ENCODE peak calls at places on chromosomes 6 and 20, in seven cellular contexts. M is IMR-90, L is AG04449, B is foreskin fibroblast, D is PC-9, Z is A549, W is body of pancreas. V is an unnamed sample.

GRCh38 chr6:135129139-135129867 is 51.8 kb upstream of the MYB start:
- DNase-seq in W (no peak), D (no peak), L (no peak), Z (no peak), M (no peak), B (no peak), V (no peak)

GRCh38 chr6:157668690-157669089 is 154.4 kb upstream of the SNX9 start:
- DNase-seq in D (no peak), W (no peak), M (no peak), L (no peak), Z (no peak), B (no peak), V (no peak)

GRCh38 chr6:22149501-22150490 is 147.0 kb downstream of the PRL start:
- DNase-seq in Z (no peak), L (no peak), M (peak; percentile 78), W (no peak), B (no peak), D (no peak), V (no peak)

GRCh38 chr6:48068326-48069191 is 42.4 kb downstream of the PTCHD4 start:
- DNase-seq in Z (peak; percentile 2), B (peak; percentile 67), M (no peak), D (no peak), W (peak; percentile 9), L (no peak), V (no peak)

GRCh38 chr6:157760589-157761330 is 62.3 kb upstream of the SNX9 start:
- DNase-seq in W (no peak), L (peak; percentile 64), M (peak; percentile 90), D (peak; percentile 22), B (peak; percentile 88), Z (no peak), V (peak; percentile 88)

GRCh38 chr6:131955876-131956275 is 4.7 kb upstream of the CCN2 start:
- DNase-seq in L (no peak), W (no peak), M (no peak), Z (no peak), D (no peak), B (no peak), V (no peak)

GRCh38 chr6:155832596-155832995 is 377.0 kb upstream of the NOX3 start:
- DNase-seq in Z (no peak), B (peak; percentile 71), L (peak; percentile 23), W (no peak), D (no peak), M (peak; percentile 90), V (no peak)

GRCh38 chr6:14108571-14109410 is 8.8 kb upstream of the CD83 start:
- DNase-seq in D (no peak), M (no peak), L (no peak), B (no peak), W (no peak), Z (no peak), V (no peak)

GRCh38 chr6:68313911-68314310 is 321.2 kb upstream of the ADGRB3 start:
- DNase-seq in B (peak; percentile 66), D (no peak), M (no peak), W (no peak), Z (no peak), L (no peak), V (no peak)

GRCh38 chr20:47802226-47802920 is 17.1 kb upstream of the SULF2 start:
- DNase-seq in W (no peak), M (no peak), Z (no peak), D (no peak), L (no peak), B (no peak), V (no peak)

GRCh38 chr6:43771210-43771857 is 1.3 kb downstream of the VEGFA start:
- DNase-seq in B (peak; percentile 81), D (peak; percentile 55), M (peak; percentile 45), Z (no peak), W (peak; percentile 80), L (no peak), V (no peak)

GRCh38 chr6:72250664-72251063 is 364.3 kb downstream of the RIMS1 start:
- DNase-seq in M (peak; percentile 31), D (no peak), L (no peak), W (no peak), Z (no peak), B (peak; percentile 17), V (no peak)

GRCh38 chr20:38337561-38338140 is 8.6 kb upstream of the LBP start:
- DNase-seq in M (no peak), Z (peak; percentile 58), L (no peak), D (peak; percentile 60), B (peak; percentile 17), W (no peak), V (no peak)

GRCh38 chr6:30763618-30764489 is 19.5 kb upstream of the IER3 start:
- DNase-seq in W (peak; percentile 65), Z (no peak), B (peak; percentile 39), M (peak; percentile 54), L (no peak), D (no peak), V (no peak)

GRCh38 chr6:66900081-66900770 is 1193.2 kb upstream of the EYS start:
- DNase-seq in W (no peak), Z (no peak), L (no peak), B (peak; percentile 30), D (no peak), M (no peak), V (no peak)

GRCh38 chr20:63369724-63370622 is 8.8 kb upstream of the CHRNA4 start:
- DNase-seq in Z (no peak), L (no peak), B (no peak), D (no peak), M (no peak), W (no peak), V (no peak)

GRCh38 chr6:139472341-139473038 is 98.0 kb upstream of the CITED2 start:
- DNase-seq in M (peak; percentile 44), B (peak; percentile 41), L (no peak), W (no peak), D (no peak), Z (no peak), V (no peak)

GRCh38 chr6:155509743-155510475 is 54.3 kb upstream of the NOX3 start:
- DNase-seq in Z (no peak), D (no peak), B (no peak), L (no peak), M (no peak), W (no peak), V (no peak)

GRCh38 chr6:143516700-143517446 is 5.4 kb upstream of the FUCA2 start:
- DNase-seq in L (no peak), M (no peak), Z (no peak), D (no peak), W (no peak), B (no peak), V (no peak)

GRCh38 chr6:125611573-125612399 is 137.6 kb upstream of the HEY2 start:
- DNase-seq in L (no peak), D (peak; percentile 15), Z (no peak), M (no peak), B (peak; percentile 11), W (peak; percentile 35), V (no peak)

GRCh38 chr6:38107073-38107472 is 287.5 kb downstream of the ZFAND3 start:
- DNase-seq in B (no peak), W (no peak), L (no peak), Z (no peak), M (no peak), D (no peak), V (no peak)

GRCh38 chr6:92942549-92942948 is 476.8 kb downstream of the EPHA7 start:
- DNase-seq in W (no peak), M (no peak), Z (no peak), D (peak; percentile 11), B (no peak), L (no peak), V (no peak)

GRCh38 chr20:11001767-11002540 is 328.2 kb upstream of the JAG1 start:
- DNase-seq in B (peak; percentile 66), W (no peak), D (peak; percentile 79), M (peak; percentile 56), L (no peak), Z (peak; percentile 91), V (no peak)

GRCh38 chr6:157669747-157670216 is 153.3 kb upstream of the SNX9 start:
- DNase-seq in W (peak; percentile 50), Z (peak; percentile 38), M (peak; percentile 71), L (peak; percentile 38), B (peak; percentile 92), D (no peak), V (peak; percentile 66)

GRCh38 chr6:89079611-89080213 is 839 bp upstream of the PNRC1 start:
- DNase-seq in M (peak; percentile 74), W (peak; percentile 52), L (no peak), B (peak; percentile 77), D (peak; percentile 18), Z (no peak), V (peak; percentile 29)

GRCh38 chr6:161168281-161168891 is 105.5 kb downstream of the AGPAT4 start:
- DNase-seq in B (peak; percentile 98), L (peak; percentile 89), D (no peak), Z (peak; percentile 6), M (peak; percentile 99), W (no peak), V (peak; percentile 91)

GRCh38 chr6:79672631-79673065 is 41.5 kb downstream of the SH3BGRL2 start:
- DNase-seq in Z (peak; percentile 2), L (no peak), W (no peak), M (peak; percentile 45), D (peak; percentile 2), B (peak; percentile 64), V (no peak)
- TF ChIP-seq CTCF in Z (peak; percentile 61), L (peak; percentile 37), W (peak; percentile 55), M (peak; percentile 58), D (peak; percentile 61), B (peak; percentile 57), V (peak; percentile 56)

GRCh38 chr6:162940426-162940825 is 212.7 kb downstream of the PACRG start:
- DNase-seq in M (peak; percentile 5), B (peak; percentile 64), D (no peak), L (no peak), W (no peak), Z (no peak), V (no peak)

DNA sequence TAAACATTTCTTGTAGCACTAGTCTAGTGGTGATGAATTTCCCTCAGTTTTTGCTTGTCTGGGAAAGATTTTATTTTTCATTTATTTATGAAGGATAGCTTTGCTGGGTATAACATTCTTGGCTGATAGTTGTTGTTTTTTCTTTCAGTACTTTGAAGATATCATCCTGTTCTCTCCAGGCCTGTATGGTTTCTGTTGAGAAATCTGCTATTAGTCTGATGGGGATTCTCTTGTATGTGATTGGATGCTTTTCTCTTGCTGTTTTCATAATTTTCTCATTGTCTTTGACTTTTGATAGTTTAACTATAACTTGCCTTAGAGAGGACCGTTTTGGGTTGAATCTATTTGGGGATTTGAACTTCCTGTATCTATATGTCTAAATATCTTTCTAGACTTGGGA is 207.1 kb downstream of the PACRG start:
- DNase-seq in W (no peak), Z (no peak), M (no peak), L (no peak), D (no peak), B (no peak), V (no peak)
- H3K4me3 ChIP-seq in W (no peak overlapping the region), Z (no peak overlapping the region), M (no peak overlapping the region), L (no peak overlapping the region), D (no peak overlapping the region), B (no peak overlapping the region), V (no peak overlapping the region)

GRCh38 chr6:106085984-106086832 is at the start of gene PRDM1:
- DNase-seq in W (peak; percentile 89), L (no peak), Z (peak; percentile 76), B (peak; percentile 92), D (peak; percentile 89), M (peak; percentile 72), V (peak; percentile 47)
- TF ChIP-seq CTCF in W (peak; percentile 58), L (no peak), Z (no peak), B (peak; percentile 17), D (peak; percentile 47), M (peak; percentile 15), V (peak; percentile 36)

DNA sequence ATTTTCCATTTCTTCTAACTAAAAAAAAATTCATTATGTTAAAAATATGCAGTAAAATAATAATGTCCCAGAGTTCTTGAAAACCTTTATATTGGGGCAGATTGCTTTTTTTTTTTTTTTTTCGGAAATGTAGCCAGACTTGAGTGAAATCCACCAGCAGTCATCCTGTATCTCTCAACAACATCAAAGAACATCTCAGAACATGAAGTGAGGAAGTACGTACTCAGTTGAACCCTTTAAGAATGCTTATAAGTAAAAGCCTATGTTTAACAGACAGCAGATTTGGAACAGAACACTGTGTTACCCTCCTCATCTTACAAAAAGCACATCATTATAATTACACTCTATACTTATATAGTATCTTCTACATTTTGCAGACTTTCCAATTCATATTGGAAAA is 51.0 kb upstream of the SUPT3H start:
- DNase-seq in M (no peak), Z (no peak), D (no peak), W (no peak), B (no peak), L (no peak), V (no peak)
- H3K4me3 ChIP-seq in M (no peak overlapping the region), Z (no peak overlapping the region), D (no peak overlapping the region), W (no peak overlapping the region), B (no peak overlapping the region), L (no peak overlapping the region), V (no peak overlapping the region)